ENCODE peak calls at places on chromosome 22, in five cellular contexts. K is lung, P is brain microvascular endothelial cell, I is K562, Z is GM23338. V is an unnamed sample. For H3K27me3, the result is how much of the 10 kb centered on the place peaks cover.

GRCh38 chr22:49262167-49262566 is 565.5 kb downstream of the BRD1 start:
- DNase-seq in K (no peak), P (no peak), Z (no peak), I (no peak), V (no peak)

GRCh38 chr22:29312218-29313125 is 3.0 kb downstream of the RASL10A start:
- DNase-seq in Z (no peak), P (no peak), I (no peak), K (no peak), V (no peak)

GRCh38 chr22:47158457-47158856 is 396.0 kb downstream of the TBC1D22A start:
- DNase-seq in Z (no peak), P (no peak), I (no peak), K (no peak), V (peak)

GRCh38 chr22:17342361-17342760 is 26.9 kb upstream of the CECR2 start:
- DNase-seq in K (no peak), Z (no peak), P (no peak), I (no peak), V (no peak)

GRCh38 chr22:33563568-33563967 is 356.7 kb downstream of the LARGE1 start:
- DNase-seq in P (no peak), I (no peak), K (no peak), Z (no peak), V (no peak)

GRCh38 chr22:38240734-38241252 is 32.0 kb downstream of the TMEM184B start:
- DNase-seq in K (no peak), I (peak), Z (peak), P (peak), V (no peak)

GRCh38 chr22:23119492-23120414 is 22.0 kb downstream of the RSPH14 start:
- DNase-seq in I (no peak), P (peak), K (no peak), Z (no peak), V (no peak)

GRCh38 chr22:40534379-40535188 is 101.9 kb downstream of the MRTFA start:
- DNase-seq in P (peak), K (no peak), Z (peak), I (peak), V (peak)

GRCh38 chr22:47623056-47623739 is 860.7 kb downstream of the TBC1D22A start:
- DNase-seq in I (no peak), Z (no peak), P (no peak), K (peak), V (no peak)

GRCh38 chr22:20244744-20245576 is 23.2 kb downstream of the RTN4R start:
- DNase-seq in I (peak), K (no peak), P (no peak), Z (no peak), V (peak)

GRCh38 chr22:49807780-49808708 is 19.6 kb downstream of the BRD1 start:
- DNase-seq in K (no peak), Z (no peak), I (peak), P (no peak), V (no peak)

GRCh38 chr22:22042599-22043295 is 60.2 kb upstream of the TOP3B start:
- DNase-seq in Z (no peak), P (no peak), I (no peak), K (no peak), V (no peak)

GRCh38 chr22:22450343-22450839 is 58.2 kb downstream of the ZNF280B start:
- DNase-seq in K (peak), Z (no peak), P (no peak), I (no peak), V (no peak)

GRCh38 chr22:46671824-46672432 is 51.7 kb downstream of the GRAMD4 start:
- DNase-seq in I (no peak), K (no peak), Z (no peak), P (no peak), V (no peak)

GRCh38 chr22:43238526-43239006 is 51.6 kb upstream of the TTLL12 start:
- DNase-seq in Z (no peak), K (no peak), I (no peak), P (no peak), V (no peak)

GRCh38 chr22:41446639-41447434 is at the start of gene TOB2:
- DNase-seq in Z (peak), P (peak), K (peak), I (peak), V (peak)

GRCh38 chr22:29727248-29727551 is 7.4 kb downstream of the CABP7 start:
- DNase-seq in I (peak), K (no peak), P (no peak), Z (peak), V (peak)

GRCh38 chr22:43823353-43823908 is 11.3 kb upstream of the EFCAB6 start:
- DNase-seq in P (no peak), K (peak), I (no peak), Z (peak), V (no peak)

GRCh38 chr22:45612451-45612901 is 59.2 kb upstream of the ATXN10 start:
- DNase-seq in K (no peak), Z (no peak), P (peak), I (no peak), V (no peak)
- TF ChIP-seq CTCF in K (no peak), Z (no peak), P (no peak), I (no peak), V (no peak)

GRCh38 chr22:37187552-37187890 is 526 bp downstream of the C1QTNF6 start:
- DNase-seq in I (no peak), P (no peak), Z (no peak), K (no peak), V (peak)

GRCh38 chr22:37190262-37190780 is 2.3 kb upstream of the C1QTNF6 start:
- DNase-seq in P (no peak), I (no peak), K (no peak), Z (no peak), V (no peak)

GRCh38 chr22:37187891-37188761 is at the start of gene C1QTNF6:
- DNase-seq in K (no peak), P (no peak), Z (peak), I (no peak), V (peak)

GRCh38 chr22:37186997-37187522 is 987 bp downstream of the C1QTNF6 start:
- DNase-seq in Z (no peak), K (no peak), I (no peak), P (no peak), V (no peak)

DNA sequence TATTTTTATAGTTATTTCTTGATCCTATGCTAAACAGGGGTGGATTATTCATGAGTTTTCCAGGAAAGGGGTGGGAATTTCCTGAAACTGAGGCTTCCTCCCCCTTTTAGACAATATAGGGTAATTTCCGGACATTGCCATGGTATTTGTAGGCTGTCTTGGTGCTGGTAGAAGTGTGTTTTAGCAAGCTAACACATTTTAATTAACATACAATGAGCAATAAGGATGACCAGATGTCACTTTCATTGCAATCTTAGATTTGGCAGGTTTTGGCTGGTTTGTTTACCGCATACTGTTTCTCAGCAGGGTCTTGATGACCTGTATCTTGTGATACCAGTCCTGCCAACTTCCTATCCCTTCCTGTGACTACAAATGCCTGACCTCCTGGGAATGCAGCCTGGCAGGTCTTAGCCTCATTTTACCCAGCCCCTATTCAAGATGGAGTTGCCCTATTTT is 992 bp upstream of the C1QTNF6 start:
- DNase-seq in P (no peak), I (no peak), K (no peak), Z (peak), V (peak)
- H3K27me3 ChIP-seq in P (under half), I (under half), K (under half), Z (under half), V (under half)

GRCh38 chr22:45286854-45287551 is 2.3 kb downstream of the UPK3A start:
- DNase-seq in P (no peak), K (no peak), I (no peak), Z (no peak), V (no peak)
- H3K27ac ChIP-seq in P (no peak), K (no peak), I (no peak), Z (no peak), V (no peak)

GRCh38 chr22:32202539-32203180 is 2.2 kb downstream of the RFPL2 start:
- DNase-seq in K (peak), I (peak), Z (peak), P (peak), V (peak)
- TF ChIP-seq CTCF in K (peak), I (peak), Z (peak), P (peak), V (peak)